ENCODE peak calls at places on chromosomes 7 and 10, in six cellular contexts. B is stomach, J is neural progenitor cell, F is left ventricle myocardium inferior, Y is suprapubic skin, N is body of pancreas. T is an unnamed sample. For H3K36me3, the result is how much of the 10 kb centered on the place peaks cover.

GRCh38 chr10:62594093-62594520 is 210.4 kb upstream of the ADO start:
- DNase-seq in Y (no peak), J (peak), B (peak), N (peak), F (peak), T (peak)

GRCh38 chr7:50164552-50165220 is 71.6 kb upstream of the ZPBP start:
- DNase-seq in N (no peak), Y (no peak), J (no peak), B (no peak), F (no peak), T (no peak)

GRCh38 chr7:96441551-96442104 is 119.7 kb upstream of the SLC25A13 start:
- DNase-seq in B (no peak), Y (no peak), J (peak), F (no peak), N (no peak), T (no peak)

GRCh38 chr7:87934699-87935372 is 785 bp downstream of the ADAM22 start:
- DNase-seq in J (peak), N (no peak), B (no peak), F (no peak), Y (no peak), T (peak)

GRCh38 chr7:65382452-65382851 is 8.8 kb downstream of the ZNF92 start:
- DNase-seq in F (no peak), B (no peak), Y (no peak), N (no peak), J (no peak), T (no peak)

GRCh38 chr10:104406715-104407517 is 53.3 kb downstream of the CFAP58 start:
- DNase-seq in Y (no peak), N (no peak), F (no peak), B (no peak), J (peak), T (no peak)

GRCh38 chr7:152354061-152354460 is 81.7 kb downstream of the KMT2C start:
- DNase-seq in N (no peak), J (no peak), B (no peak), Y (no peak), F (no peak), T (no peak)

GRCh38 chr7:83468251-83468739 is 180.6 kb downstream of the SEMA3E start:
- DNase-seq in J (peak), B (peak), F (peak), N (peak), Y (no peak), T (peak)

GRCh38 chr10:124706876-124707516 is 37.2 kb downstream of the FAM53B start:
- DNase-seq in J (no peak), B (no peak), N (no peak), Y (no peak), F (no peak), T (no peak)

GRCh38 chr7:95636140-95636539 is 39.8 kb upstream of the PDK4 start:
- DNase-seq in J (no peak), F (no peak), Y (no peak), B (no peak), N (no peak), T (no peak)

GRCh38 chr7:155358948-155359712 is 61.5 kb downstream of the INSIG1 start:
- DNase-seq in J (no peak), Y (peak), B (no peak), N (no peak), F (no peak), T (no peak)

GRCh38 chr7:29410981-29411380 is 152.7 kb upstream of the PRR15 start:
- DNase-seq in F (no peak), J (no peak), N (no peak), Y (no peak), B (no peak), T (no peak)

GRCh38 chr10:117536359-117536861 is 6.1 kb upstream of the EMX2 start:
- DNase-seq in N (no peak), Y (peak), J (no peak), B (no peak), F (no peak), T (no peak)

GRCh38 chr10:71835671-71836593 is 15.1 kb downstream of the PSAP start:
- DNase-seq in Y (no peak), N (peak), F (peak), J (peak), B (peak), T (no peak)

GRCh38 chr7:134720091-134720935 is 59.1 kb upstream of the CALD1 start:
- DNase-seq in Y (no peak), J (no peak), F (no peak), N (no peak), B (no peak), T (no peak)

GRCh38 chr7:26419198-26419597 is 127.5 kb downstream of the SNX10 start:
- DNase-seq in Y (no peak), J (no peak), F (no peak), N (no peak), B (no peak), T (no peak)

GRCh38 chr7:71286336-71286735 is 154.4 kb downstream of the GALNT17 start:
- DNase-seq in N (no peak), B (no peak), F (peak), J (peak), Y (no peak), T (no peak)

GRCh38 chr7:157430721-157431120 is 93.9 kb downstream of the DNAJB6 start:
- DNase-seq in B (no peak), F (peak), J (no peak), Y (peak), N (no peak), T (no peak)

GRCh38 chr7:123823898-123824753 is 20.8 kb upstream of the HYAL4 start:
- DNase-seq in B (no peak), J (no peak), Y (no peak), N (no peak), F (no peak), T (no peak)

GRCh38 chr7:101817031-101817929 is at the start of gene CUX1:
- DNase-seq in J (peak), F (no peak), B (peak), N (peak), Y (peak), T (peak)

GRCh38 chr7:73983437-73984164 is 44.4 kb upstream of the ELN start:
- DNase-seq in J (no peak), B (no peak), N (peak), F (peak), Y (no peak), T (no peak)

GRCh38 chr10:63210611-63211196 is 77.6 kb downstream of the NRBF2 start:
- DNase-seq in F (no peak), J (no peak), Y (no peak), B (no peak), N (no peak), T (no peak)

GRCh38 chr7:5426226-5426475 is 2.5 kb upstream of the TNRC18 start:
- DNase-seq in B (no peak), Y (no peak), F (no peak), J (no peak), N (no peak), T (no peak)

GRCh38 chr10:47159361-47160228 is 140.4 kb upstream of the GDF10 start:
- DNase-seq in N (no peak), F (no peak), J (no peak), B (no peak), Y (no peak), T (no peak)

GRCh38 chr7:135160098-135160857 is 10.2 kb downstream of the CYREN start:
- DNase-seq in F (no peak), N (no peak), B (no peak), Y (no peak), J (no peak), T (no peak)

GRCh38 chr10:121340176-121340850 is 257.9 kb downstream of the FGFR2 start:
- DNase-seq in F (no peak), J (peak), N (no peak), B (no peak), Y (no peak), T (no peak)

GRCh38 chr10:114822771-114823463 is 1.3 kb downstream of the FHIP2A start:
- DNase-seq in N (no peak), J (no peak), F (no peak), Y (no peak), B (no peak), T (no peak)

GRCh38 chr10:43000021-43000411 is 76.9 kb upstream of the RET start:
- DNase-seq in F (no peak), J (no peak), B (no peak), N (no peak), Y (no peak), T (peak)

GRCh38 chr7:17583786-17584185 is 285.3 kb downstream of the AHR start:
- DNase-seq in F (no peak), B (no peak), Y (no peak), N (no peak), J (no peak), T (no peak)

GRCh38 chr7:8063706-8064297 is 95.2 kb downstream of the GLCCI1 start:
- DNase-seq in F (no peak), B (no peak), N (no peak), Y (no peak), J (no peak), T (no peak)

GRCh38 chr7:12975387-12975786 is 288.0 kb downstream of the ARL4A start:
- DNase-seq in J (no peak), Y (no peak), N (no peak), B (no peak), F (no peak), T (no peak)

GRCh38 chr10:113045155-113046055 is 95.4 kb downstream of the TCF7L2 start:
- DNase-seq in B (no peak), J (no peak), N (no peak), F (no peak), Y (no peak), T (no peak)

GRCh38 chr7:130353196-130353595 is 8.6 kb downstream of the CPA5 start:
- DNase-seq in J (no peak), B (no peak), Y (peak), F (no peak), N (no peak), T (no peak)
- TF ChIP-seq CTCF in J (no peak), B (no peak), Y (no peak), F (no peak), N (no peak), T (no peak)

DNA sequence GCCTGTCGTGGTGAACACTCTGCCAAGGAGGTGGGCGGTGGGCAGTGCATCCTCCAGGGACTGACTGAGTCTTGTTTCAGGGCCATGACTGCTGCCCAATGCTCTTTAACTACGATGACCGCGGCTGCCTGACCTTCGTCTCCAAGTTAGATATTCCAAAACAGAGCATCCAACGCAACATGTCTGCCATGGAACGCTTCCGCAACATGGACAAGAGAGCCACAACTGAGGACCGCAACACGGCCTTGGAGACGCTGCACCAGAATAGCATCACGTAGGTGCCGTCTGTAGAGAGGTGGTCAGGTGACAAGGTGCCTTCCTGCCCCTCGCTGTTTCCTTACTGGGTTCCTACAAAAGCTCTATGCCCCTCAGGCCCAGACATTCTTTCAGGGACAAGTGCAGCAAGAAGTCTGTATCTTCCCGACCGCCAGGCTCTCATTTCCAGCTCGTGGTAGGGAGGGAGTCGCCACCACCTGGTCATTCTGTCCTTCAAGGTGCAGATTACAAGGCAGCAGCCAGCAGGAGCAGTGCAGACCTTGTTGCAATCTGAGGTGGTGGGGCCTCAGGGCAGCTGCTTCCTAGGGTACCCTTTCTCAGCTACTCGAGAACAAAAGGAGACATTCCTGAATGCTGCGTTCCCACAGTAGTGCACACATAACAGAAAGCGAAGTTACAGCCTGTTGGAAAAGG is 14.9 kb upstream of the ARPC1B start:
- DNase-seq in F (no peak), N (no peak), B (no peak), Y (no peak), J (peak), T (peak)
- H3K36me3 ChIP-seq in F (half or more), N (under half), B (half or more), Y (half or more), J (under half), T (under half)

GRCh38 chr10:109696981-109697775 is 226.1 kb downstream of the XPNPEP1 start:
- DNase-seq in J (no peak), Y (no peak), F (no peak), N (no peak), B (no peak), T (no peak)
- TF ChIP-seq CTCF in J (no peak), Y (no peak), F (no peak), N (no peak), B (no peak), T (no peak)

GRCh38 chr10:96344178-96344577 is 14.6 kb downstream of the OPALIN start:
- DNase-seq in B (no peak), F (no peak), J (no peak), N (no peak), Y (no peak), T (no peak)

GRCh38 chr10:96342402-96342801 is 16.4 kb downstream of the OPALIN start:
- DNase-seq in Y (no peak), B (no peak), N (no peak), J (no peak), F (no peak), T (no peak)

GRCh38 chr10:96339956-96340904 is 18.6 kb downstream of the OPALIN start:
- DNase-seq in Y (no peak), J (peak), N (peak), F (peak), B (peak), T (peak)

GRCh38 chr10:96339383-96339782 is 19.4 kb downstream of the OPALIN start:
- DNase-seq in J (no peak), B (no peak), N (no peak), F (no peak), Y (no peak), T (no peak)

GRCh38 chr10:96341219-96342182 is 17.3 kb downstream of the OPALIN start:
- DNase-seq in J (peak), B (no peak), N (no peak), Y (no peak), F (no peak), T (no peak)
- H3K36me3 ChIP-seq in J (under half), B (under half), N (under half), Y (under half), F (under half), T (under half)

DNA sequence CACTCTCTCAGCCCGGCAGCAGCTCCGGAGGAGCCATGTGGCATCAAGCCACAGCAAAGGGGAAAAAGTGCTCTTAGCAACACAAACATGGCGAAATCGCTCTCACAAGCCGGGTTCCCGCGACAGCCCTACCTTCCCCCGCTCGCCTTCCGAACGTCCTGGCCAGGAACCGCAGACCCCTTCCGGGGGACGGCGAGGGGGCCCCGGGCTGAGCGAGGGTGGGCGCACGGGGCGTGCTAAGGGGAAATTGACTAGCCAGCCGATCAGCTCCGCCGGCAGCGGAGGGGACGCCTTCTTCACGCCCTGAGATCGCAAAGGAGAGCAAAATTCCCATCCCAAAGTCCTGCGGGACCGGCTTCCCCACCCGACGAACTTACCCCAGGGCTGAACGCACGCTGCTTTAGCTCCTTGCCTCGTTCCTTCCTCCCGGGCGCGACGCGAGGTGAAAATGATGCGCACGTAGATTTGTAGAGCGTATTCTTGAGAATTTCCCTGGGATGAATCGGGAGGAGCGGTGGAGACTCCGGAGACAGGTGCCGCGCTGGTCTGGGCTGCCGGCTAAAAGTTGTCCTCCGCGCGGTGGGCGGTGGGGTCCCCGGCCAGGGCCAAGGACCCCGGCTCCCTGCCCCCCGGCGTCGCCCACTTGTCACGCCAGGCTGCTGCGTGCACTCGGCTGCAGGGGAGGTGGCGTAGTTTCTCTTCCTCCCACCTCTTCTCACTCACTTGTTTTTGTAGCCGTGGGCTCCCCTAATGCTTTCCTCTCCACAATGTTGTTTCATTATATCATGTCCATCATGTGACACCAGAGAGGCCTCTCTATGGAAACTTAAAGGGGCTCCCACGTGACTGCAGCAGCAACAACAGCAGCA is 220.1 kb upstream of the MKLN1 start:
- DNase-seq in F (peak), Y (peak), J (peak), B (peak), N (peak), T (peak)
- TF ChIP-seq CTCF in F (no peak), Y (no peak), J (no peak), B (no peak), N (no peak), T (peak)

GRCh38 chr10:74587109-74587508 is 239.3 kb upstream of the KAT6B start:
- DNase-seq in B (no peak), J (no peak), F (no peak), N (no peak), Y (no peak), T (no peak)

GRCh38 chr10:74593470-74593869 is 232.9 kb upstream of the KAT6B start:
- DNase-seq in B (no peak), J (no peak), N (peak), Y (no peak), F (no peak), T (no peak)

GRCh38 chr10:74586088-74586585 is 240.3 kb upstream of the KAT6B start:
- DNase-seq in Y (no peak), J (no peak), B (no peak), N (peak), F (no peak), T (no peak)

GRCh38 chr10:74585231-74586087 is 240.9 kb upstream of the KAT6B start:
- DNase-seq in J (peak), Y (no peak), F (no peak), B (no peak), N (no peak), T (no peak)

GRCh38 chr10:74589226-74589673 is 237.2 kb upstream of the KAT6B start:
- DNase-seq in F (peak), N (peak), B (peak), Y (peak), J (peak), T (no peak)
- H3K36me3 ChIP-seq in F (under half), N (under half), B (under half), Y (under half), J (under half), T (under half)

GRCh38 chr10:28719789-28720436 is 42.6 kb downstream of the BAMBI start:
- DNase-seq in N (no peak), J (no peak), Y (no peak), B (no peak), F (no peak), T (no peak)

GRCh38 chr10:28721318-28721717 is 44.0 kb downstream of the BAMBI start:
- DNase-seq in Y (no peak), J (no peak), N (no peak), F (no peak), B (no peak), T (no peak)

GRCh38 chr10:28717659-28718201 is 40.4 kb downstream of the BAMBI start:
- DNase-seq in J (no peak), Y (no peak), F (no peak), N (no peak), B (no peak), T (no peak)

GRCh38 chr10:28716748-28717147 is 39.4 kb downstream of the BAMBI start:
- DNase-seq in J (no peak), B (no peak), F (no peak), N (no peak), Y (no peak), T (no peak)

DNA sequence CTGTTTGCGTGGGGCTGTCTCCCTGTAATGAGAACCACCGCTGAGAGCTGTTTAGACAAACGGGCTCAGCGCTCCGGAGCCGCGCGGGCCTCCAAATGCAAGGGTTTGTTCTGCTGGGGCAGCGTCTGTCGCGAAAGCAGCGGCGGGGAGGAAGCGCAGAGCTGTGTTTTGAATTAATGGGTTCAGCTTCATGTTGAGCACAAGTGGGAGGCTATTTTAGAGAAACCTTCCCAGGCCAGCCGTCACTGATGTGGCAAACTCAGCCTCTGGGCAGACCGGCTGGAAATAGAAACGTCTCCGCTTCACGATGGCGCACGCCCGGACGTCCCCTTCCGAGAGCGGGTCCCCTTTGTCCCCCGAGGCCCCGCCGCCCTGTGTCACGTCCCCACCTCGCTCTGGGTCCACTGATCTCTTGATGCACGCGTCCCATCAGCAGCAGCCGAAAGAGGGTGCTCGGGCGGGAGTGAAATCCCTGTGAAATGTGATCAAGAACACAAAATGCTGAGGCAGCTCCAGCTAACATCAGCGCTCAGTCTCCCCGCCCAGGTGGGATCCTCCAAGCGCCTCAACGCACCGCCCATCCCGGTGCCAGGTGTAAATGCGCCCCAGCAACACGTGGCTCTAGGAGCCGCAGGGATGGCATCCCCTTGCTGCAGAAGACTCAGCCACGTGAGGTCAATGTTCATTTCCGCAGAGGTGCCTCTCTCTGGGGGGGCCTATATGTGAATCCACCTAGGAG is 44.9 kb downstream of the BAMBI start:
- DNase-seq in N (peak), B (no peak), J (peak), Y (no peak), F (peak), T (peak)
- TF ChIP-seq CTCF in N (no peak), B (no peak), J (no peak), Y (no peak), F (no peak), T (no peak)

DNA sequence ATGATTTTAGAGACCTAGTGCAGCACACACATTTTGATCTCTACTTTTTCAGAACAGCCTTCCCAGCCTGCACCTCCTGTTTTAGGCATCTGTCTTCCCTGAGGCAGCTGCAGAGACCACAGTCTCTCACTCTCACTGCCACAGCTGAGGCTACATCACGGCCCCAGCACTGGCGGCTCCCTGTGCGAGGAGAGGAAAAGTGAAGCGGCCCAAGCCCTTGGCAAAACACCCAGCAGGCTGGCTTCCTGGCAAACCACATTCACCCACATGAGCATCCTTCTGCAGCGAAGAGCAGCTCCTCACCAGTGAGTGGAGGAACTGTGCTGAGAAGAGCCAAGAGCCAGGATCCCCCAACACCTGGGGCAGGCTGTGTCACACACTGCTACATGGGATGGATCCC is 14.0 kb downstream of the HUS1 start:
- DNase-seq in F (no peak), B (no peak), N (no peak), J (no peak), Y (no peak), T (no peak)
- H3K36me3 ChIP-seq in F (half or more), B (half or more), N (under half), J (under half), Y (half or more), T (under half)